ENCODE peak calls at places on chromosomes 5 and 9, in six cellular contexts. K is IMR-90, T is foreskin fibroblast, O is AG04450, D is cardiac fibroblast, V is breast epithelium. F is an unnamed sample.

GRCh38 chr5:20601678-20602100 is 613.7 kb upstream of the CDH18 start:
- DNase-seq in K (no peak), T (no peak), O (no peak), D (peak), V (no peak), F (no peak)

GRCh38 chr9:22146604-22147003 is 137.5 kb upstream of the CDKN2B start:
- DNase-seq in K (no peak), T (no peak), O (no peak), D (no peak), V (no peak), F (no peak)

GRCh38 chr9:129109504-129109903 is 1.1 kb downstream of the CRAT start:
- DNase-seq in K (no peak), T (peak), O (no peak), D (peak), V (no peak), F (no peak)

GRCh38 chr9:121912812-121913627 is 180.1 kb downstream of the TTLL11 start:
- DNase-seq in K (peak), T (no peak), O (no peak), D (no peak), V (no peak), F (no peak)

GRCh38 chr5:60710362-60710761 is 10.4 kb upstream of the DEPDC1B start:
- DNase-seq in K (no peak), T (no peak), O (no peak), D (no peak), V (no peak), F (no peak)

GRCh38 chr5:162209005-162209605 is 141.5 kb downstream of the GABRG2 start:
- DNase-seq in K (no peak), T (no peak), O (no peak), D (peak), V (no peak), F (no peak)

GRCh38 chr5:167587768-167588167 is 703.7 kb upstream of the WWC1 start:
- DNase-seq in K (peak), T (peak), O (no peak), D (peak), V (no peak), F (no peak)

GRCh38 chr5:127934791-127935256 is 148.7 kb upstream of the SLC12A2 start:
- DNase-seq in K (peak), T (peak), O (no peak), D (peak), V (no peak), F (no peak)

GRCh38 chr5:151079838-151080619 is 805 bp downstream of the TNIP1 start:
- DNase-seq in K (peak), T (peak), O (no peak), D (peak), V (no peak), F (no peak)

GRCh38 chr5:95669540-95669939 is 13.3 kb downstream of the SPATA9 start:
- DNase-seq in K (peak), T (peak), O (peak), D (peak), V (peak), F (peak)

GRCh38 chr9:84857224-84857623 is 187.7 kb downstream of the NTRK2 start:
- DNase-seq in K (no peak), T (no peak), O (no peak), D (peak), V (no peak), F (no peak)

GRCh38 chr5:71969464-71969863 is 137.8 kb upstream of the MAP1B start:
- DNase-seq in K (no peak), T (peak), O (no peak), D (peak), V (no peak), F (no peak)

GRCh38 chr9:135471751-135472640 is 7.6 kb upstream of the PPP1R26 start:
- DNase-seq in K (peak), T (peak), O (no peak), D (no peak), V (no peak), F (no peak)

GRCh38 chr9:97703437-97704326 is 6.5 kb upstream of the XPA start:
- DNase-seq in K (peak), T (peak), O (no peak), D (peak), V (peak), F (peak)

GRCh38 chr5:66909364-66909763 is 287.2 kb downstream of the CD180 start:
- DNase-seq in K (no peak), T (peak), O (no peak), D (peak), V (no peak), F (no peak)

GRCh38 chr9:86097510-86098224 is 1.7 kb downstream of the GOLM1 start:
- DNase-seq in K (no peak), T (no peak), O (no peak), D (no peak), V (no peak), F (no peak)

GRCh38 chr9:135864447-135865049 is 42.8 kb downstream of the CAMSAP1 start:
- DNase-seq in K (peak), T (peak), O (no peak), D (peak), V (peak), F (no peak)

GRCh38 chr9:128370367-128370751 is 815 bp upstream of the URM1 start:
- DNase-seq in K (no peak), T (no peak), O (no peak), D (no peak), V (no peak), F (no peak)

GRCh38 chr9:70119786-70120185 is 76.1 kb downstream of the MAMDC2 start:
- DNase-seq in K (no peak), T (no peak), O (no peak), D (no peak), V (no peak), F (no peak)

GRCh38 chr5:137342764-137343163 is 156.4 kb downstream of the SPOCK1 start:
- DNase-seq in K (no peak), T (no peak), O (no peak), D (no peak), V (no peak), F (no peak)

GRCh38 chr5:1110260-1110929 is 1.5 kb downstream of the SLC12A7 start:
- DNase-seq in K (no peak), T (peak), O (no peak), D (no peak), V (no peak), F (no peak)

GRCh38 chr9:21854119-21854518 is 51.7 kb downstream of the MTAP start:
- DNase-seq in K (no peak), T (no peak), O (no peak), D (no peak), V (no peak), F (no peak)

GRCh38 chr5:109718216-109718615 is 28.5 kb downstream of the MAN2A1 start:
- DNase-seq in K (no peak), T (no peak), O (no peak), D (no peak), V (no peak), F (no peak)

GRCh38 chr9:128001411-128002298 is 20.9 kb upstream of the EEIG1 start:
- DNase-seq in K (peak), T (peak), O (peak), D (peak), V (peak), F (peak)

GRCh38 chr9:13149454-13149853 is 130.0 kb downstream of the MPDZ start:
- DNase-seq in K (no peak), T (no peak), O (no peak), D (no peak), V (no peak), F (no peak)

GRCh38 chr5:129716235-129717030 is 31.5 kb upstream of the MINAR2 start:
- DNase-seq in K (no peak), T (peak), O (no peak), D (no peak), V (no peak), F (no peak)

GRCh38 chr5:77987331-77987730 is 211.2 kb upstream of the TBCA start:
- DNase-seq in K (no peak), T (no peak), O (no peak), D (no peak), V (no peak), F (no peak)

GRCh38 chr5:77984587-77984986 is 208.4 kb upstream of the TBCA start:
- DNase-seq in K (no peak), T (no peak), O (no peak), D (no peak), V (no peak), F (no peak)

GRCh38 chr5:77985247-77985646 is 209.1 kb upstream of the TBCA start:
- DNase-seq in K (no peak), T (no peak), O (no peak), D (no peak), V (no peak), F (no peak)

GRCh38 chr5:77986261-77986660 is 210.1 kb upstream of the TBCA start:
- DNase-seq in K (no peak), T (no peak), O (no peak), D (no peak), V (no peak), F (no peak)

DNA sequence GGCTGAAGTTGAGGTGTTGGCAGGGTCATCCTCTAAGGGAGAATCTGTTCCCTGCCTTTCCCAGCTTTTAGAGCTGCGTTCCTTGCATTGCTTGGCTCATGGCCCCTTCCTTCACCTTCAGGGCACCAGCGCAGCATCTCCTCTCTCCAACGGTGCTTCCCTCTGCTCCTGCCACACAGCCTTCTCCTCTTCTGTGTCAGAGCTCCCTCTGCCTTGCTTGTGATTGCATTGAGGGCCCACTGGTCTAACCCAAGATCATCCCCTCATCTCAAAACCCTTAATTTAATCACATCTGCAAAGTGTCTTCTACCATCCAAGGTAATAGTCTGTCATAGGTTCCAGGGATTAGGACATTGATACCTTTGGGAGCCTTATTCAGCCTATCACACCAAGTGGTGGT is 205.7 kb upstream of the TBCA start:
- DNase-seq in K (no peak), T (no peak), O (no peak), D (no peak), V (no peak), F (no peak)
- H3K4me3 ChIP-seq in K (no peak), T (no peak), O (no peak), D (no peak), V (no peak), F (no peak)

GRCh38 chr9:89978185-89978584 is 373.4 kb downstream of the GADD45G start:
- DNase-seq in K (peak), T (no peak), O (no peak), D (no peak), V (no peak), F (no peak)
- TF ChIP-seq CTCF in K (no peak), T (peak), O (peak), D (no peak), V (peak), F (peak)

GRCh38 chr5:6772886-6773285 is 59.7 kb downstream of the TENT4A start:
- DNase-seq in K (no peak), T (no peak), O (no peak), D (no peak), V (no peak), F (no peak)
- H3K4me3 ChIP-seq in K (no peak), T (no peak), O (no peak), D (no peak), V (no peak), F (no peak)

GRCh38 chr9:114272739-114273431 is 50.0 kb upstream of the ORM1 start:
- DNase-seq in K (no peak), T (no peak), O (no peak), D (no peak), V (no peak), F (no peak)

GRCh38 chr9:114273461-114273881 is 49.4 kb upstream of the ORM1 start:
- DNase-seq in K (no peak), T (no peak), O (no peak), D (no peak), V (no peak), F (no peak)

GRCh38 chr9:114274217-114274616 is 48.7 kb upstream of the ORM1 start:
- DNase-seq in K (no peak), T (no peak), O (no peak), D (no peak), V (no peak), F (no peak)

GRCh38 chr9:114270120-114270975 is 52.5 kb upstream of the ORM1 start:
- DNase-seq in K (no peak), T (no peak), O (no peak), D (no peak), V (no peak), F (no peak)

GRCh38 chr9:114271556-114272510 is 51.1 kb upstream of the ORM1 start:
- DNase-seq in K (peak), T (peak), O (no peak), D (peak), V (no peak), F (no peak)
- TF ChIP-seq CTCF in K (peak), T (peak), O (peak), D (peak), V (peak), F (peak)

DNA sequence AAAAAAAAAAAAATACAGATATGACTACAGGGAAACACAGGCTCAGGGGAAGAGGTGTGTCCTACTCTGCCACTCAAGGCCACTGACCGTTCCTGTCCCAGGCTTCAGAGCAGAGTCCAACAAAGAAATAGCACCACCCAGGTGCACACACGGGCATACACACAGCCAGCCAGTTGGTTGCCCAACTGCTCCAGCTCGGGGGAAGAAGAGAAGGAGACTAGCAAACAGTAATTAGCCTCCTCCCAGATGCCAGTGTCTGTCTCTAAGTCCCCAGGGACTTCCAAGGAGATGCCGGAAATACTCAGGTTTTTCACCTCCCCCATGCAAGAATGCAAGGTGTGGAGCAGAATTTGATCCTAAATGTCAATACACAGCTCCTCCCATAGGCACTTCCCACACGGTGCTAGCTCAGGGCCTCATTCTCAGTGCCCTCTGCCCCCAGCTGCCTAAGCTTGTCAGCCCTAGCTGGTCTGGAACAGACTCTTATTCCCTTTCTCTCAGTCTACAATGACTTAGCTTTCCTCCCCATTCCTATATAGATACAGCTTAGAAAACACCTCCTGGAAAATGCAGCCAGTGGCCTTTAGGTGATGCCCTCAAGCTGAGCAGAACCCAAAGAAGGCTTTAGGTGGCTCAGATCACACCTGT is 1.7 kb downstream of the MYORG start:
- DNase-seq in K (no peak), T (no peak), O (no peak), D (no peak), V (peak), F (no peak)
- H3K4me3 ChIP-seq in K (no peak), T (no peak), O (no peak), D (no peak), V (no peak), F (no peak)

DNA sequence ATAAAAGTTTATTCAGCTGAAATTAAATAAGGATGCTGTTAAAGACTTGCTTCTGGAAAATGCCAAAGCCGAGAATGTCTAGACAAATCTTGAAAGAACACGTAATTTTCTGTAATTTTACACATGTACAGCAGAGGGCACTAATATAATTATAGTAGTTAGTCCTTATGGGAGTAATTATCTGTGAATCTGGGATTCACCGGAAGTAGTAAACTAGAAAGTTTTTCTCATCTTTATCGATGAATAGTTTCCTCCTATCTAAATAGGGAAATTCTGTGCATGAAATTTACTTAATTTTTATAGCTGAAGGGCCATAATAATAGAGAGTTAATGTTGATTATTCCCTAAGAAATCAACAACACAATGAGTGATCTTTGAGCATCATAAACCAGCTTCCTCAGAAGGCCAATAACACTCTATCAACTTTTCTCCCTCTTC is 18.4 kb upstream of the CNTLN start:
- DNase-seq in K (peak), T (peak), O (no peak), D (peak), V (no peak), F (no peak)
- TF ChIP-seq CTCF in K (peak), T (peak), O (peak), D (peak), V (peak), F (peak)

DNA sequence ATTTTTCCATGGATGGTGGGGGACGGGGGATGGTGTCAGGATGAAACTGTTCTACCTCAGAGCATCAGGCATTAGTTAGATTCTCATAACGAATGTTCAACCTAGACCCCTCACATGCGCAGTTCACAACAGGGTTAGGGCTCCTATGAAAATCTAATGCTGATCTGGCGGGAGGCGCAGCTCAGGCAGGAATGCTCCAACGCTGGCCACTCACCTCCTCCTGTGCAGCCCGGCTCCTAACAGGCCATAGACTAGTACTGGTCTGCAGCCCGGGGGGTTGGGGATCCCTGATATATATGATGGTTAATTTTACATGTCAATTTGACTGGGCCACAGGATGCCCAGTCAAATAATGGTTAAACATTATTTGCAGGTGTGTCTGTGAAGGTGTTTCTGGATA is 199.0 kb upstream of the NR4A3 start:
- DNase-seq in K (no peak), T (no peak), O (no peak), D (no peak), V (no peak), F (no peak)
- H3K4me3 ChIP-seq in K (no peak), T (no peak), O (no peak), D (no peak), V (no peak), F (no peak)

GRCh38 chr5:36066540-36067210 is at the start of gene UGT3A2:
- DNase-seq in K (no peak), T (no peak), O (no peak), D (no peak), V (no peak), F (no peak)
- TF ChIP-seq CTCF in K (no peak), T (no peak), O (no peak), D (no peak), V (no peak), F (no peak)

GRCh38 chr5:147451125-147451524 is 58.7 kb downstream of the DPYSL3 start:
- DNase-seq in K (no peak), T (no peak), O (no peak), D (no peak), V (no peak), F (no peak)
- H3K4me3 ChIP-seq in K (no peak), T (no peak), O (no peak), D (no peak), V (no peak), F (no peak)

F was measured in AG04449.